ENCODE peak calls at places on chromosome 10, in seven cellular contexts. N is GM13977; U is GM12865; A is effector CD4-positive, alpha-beta T cell; I is chondrocyte; D is lower leg skin; X is dermis blood vessel endothelial cell. R is an unnamed sample.
A peak's percentile ranks its signal among the peaks of the same experiment; 100 is the strongest.

GRCh38 chr10:54124209-54124890 is 676.7 kb downstream of the PCDH15 start:
- DNase-seq in A (no peak), X (no peak), I (no peak), U (no peak), D (no peak), N (no peak), R (no peak)

GRCh38 chr10:82942572-82943091 is 1067.6 kb downstream of the NRG3 start:
- DNase-seq in A (no peak), I (no peak), N (no peak), X (no peak), D (no peak), U (peak; percentile 24), R (no peak)

GRCh38 chr10:118991326-118991725 is 38.2 kb upstream of the NANOS1 start:
- DNase-seq in N (no peak), U (no peak), I (no peak), D (no peak), X (no peak), A (no peak), R (no peak)

GRCh38 chr10:5550621-5551530 is 26.1 kb downstream of the CALML3 start:
- DNase-seq in D (peak; percentile 75), X (no peak), N (no peak), A (no peak), U (no peak), I (peak; percentile 57), R (no peak)

GRCh38 chr10:45418859-45419672 is 45.0 kb downstream of the ALOX5 start:
- DNase-seq in X (peak; percentile 65), A (no peak), I (no peak), N (peak; percentile 83), D (peak; percentile 92), U (peak; percentile 94), R (peak; percentile 37)

GRCh38 chr10:29669149-29669548 is 34.4 kb upstream of the SVIL start:
- DNase-seq in A (no peak), U (no peak), X (peak; percentile 83), I (no peak), N (no peak), D (no peak), R (no peak)

GRCh38 chr10:26571655-26572054 is 125.8 kb upstream of the PDSS1 start:
- DNase-seq in I (no peak), D (no peak), X (no peak), N (no peak), A (no peak), U (peak; percentile 18), R (no peak)

GRCh38 chr10:7950981-7951847 is 103.3 kb upstream of the GATA3 start:
- DNase-seq in A (no peak), U (no peak), X (no peak), I (no peak), D (no peak), N (no peak), R (no peak)

GRCh38 chr10:42882597-42882996 is 100.0 kb downstream of the BMS1 start:
- DNase-seq in U (no peak), I (no peak), N (no peak), X (no peak), D (no peak), A (no peak), R (no peak)

GRCh38 chr10:101649530-101650085 is 45.4 kb downstream of the FBXW4 start:
- DNase-seq in A (no peak), N (no peak), D (peak; percentile 68), X (no peak), I (no peak), U (no peak), R (no peak)

GRCh38 chr10:514137-514671 is 175.3 kb downstream of the DIP2C start:
- DNase-seq in A (no peak), U (peak; percentile 49), N (no peak), X (no peak), D (no peak), I (no peak), R (no peak)

GRCh38 chr10:91251430-91252056 is 31.1 kb downstream of the PCGF5 start:
- DNase-seq in U (peak; percentile 68), I (no peak), D (no peak), N (peak; percentile 22), A (peak; percentile 28), X (peak; percentile 79), R (peak; percentile 43)

GRCh38 chr10:22325272-22325947 is 4.5 kb downstream of the BMI1 start:
- DNase-seq in X (peak; percentile 70), N (peak; percentile 91), A (peak; percentile 73), U (peak; percentile 81), D (peak; percentile 93), I (no peak), R (peak; percentile 69)

GRCh38 chr10:36725581-36726520 is 399.5 kb upstream of the ANKRD30A start:
- DNase-seq in I (no peak), U (no peak), X (peak; percentile 14), N (no peak), D (no peak), A (no peak), R (no peak)

GRCh38 chr10:68871105-68871711 is 29.9 kb upstream of the DDX50 start:
- DNase-seq in D (no peak), X (peak; percentile 2), N (no peak), U (no peak), I (no peak), A (no peak), R (no peak)